ENCODE peak calls at places on chromosomes 7 and 10, in ten cellular contexts. K is activated CD4-positive, CD25-positive, alpha-beta regulatory T cell; V is CD8-positive, alpha-beta memory T cell; N is esophagus squamous epithelium; W is AG04450; J is pons; C is brain microvascular endothelial cell; F is activated T-cell treated with anti-CD3 and anti-CD28 coated beads for 1 hour; Q is GM19239; A is AG08395. B is an unnamed sample.

GRCh38 chr7:20075992-20076813 is 141.0 kb downstream of the MACC1 start:
- DNase-seq in A (no peak), J (no peak), Q (no peak), K (no peak), C (no peak), N (no peak), V (no peak), W (no peak), F (no peak), B (no peak)

GRCh38 chr7:24728503-24729364 is 28.5 kb downstream of the GSDME start:
- DNase-seq in V (no peak), N (no peak), K (no peak), J (no peak), Q (no peak), F (no peak), A (peak; percentile 54), C (peak; percentile 9), W (no peak), B (no peak)

GRCh38 chr10:110340821-110341220 is 36.1 kb upstream of the SMNDC1 start:
- DNase-seq in J (no peak), V (no peak), N (no peak), Q (no peak), K (no peak), F (no peak), A (no peak), C (no peak), W (no peak), B (no peak)

GRCh38 chr7:134473861-134474291 is 15.0 kb upstream of the AKR1B1 start:
- DNase-seq in K (no peak), N (no peak), C (peak; percentile 20), W (no peak), A (peak; percentile 55), J (no peak), F (no peak), Q (no peak), V (no peak), B (no peak)

GRCh38 chr7:31059551-31059950 is 7.4 kb downstream of the ADCYAP1R1 start:
- DNase-seq in F (no peak), A (no peak), V (no peak), W (no peak), Q (no peak), J (no peak), K (no peak), C (no peak), N (no peak), B (no peak)

GRCh38 chr7:55190511-55191160 is 171.8 kb downstream of the EGFR start:
- DNase-seq in C (no peak), K (no peak), Q (no peak), V (no peak), N (no peak), F (no peak), W (no peak), A (no peak), J (no peak), B (no peak)

GRCh38 chr7:74272305-74273038 is 16.7 kb upstream of the CLIP2 start:
- DNase-seq in J (peak; percentile 67), A (peak; percentile 95), F (no peak), Q (peak; percentile 80), N (peak; percentile 42), W (peak; percentile 91), V (no peak), K (no peak), C (peak; percentile 95), B (no peak)

GRCh38 chr7:44727346-44728262 is 21.0 kb upstream of the ZMIZ2 start:
- DNase-seq in N (no peak), V (no peak), C (peak; percentile 87), Q (no peak), W (peak; percentile 34), F (no peak), K (no peak), A (peak; percentile 61), J (no peak), B (no peak)

GRCh38 chr7:18693401-18693800 is 197.9 kb downstream of the HDAC9 start:
- DNase-seq in Q (no peak), F (no peak), N (no peak), A (peak; percentile 76), W (peak; percentile 63), V (no peak), K (no peak), C (peak; percentile 78), J (peak; percentile 36), B (no peak)

GRCh38 chr7:16921644-16922257 is 40.0 kb upstream of the AGR3 start:
- DNase-seq in C (no peak), Q (no peak), J (no peak), N (no peak), F (no peak), A (no peak), V (no peak), W (no peak), K (no peak), B (no peak)

GRCh38 chr7:85887133-85887532 is 700.3 kb upstream of the SEMA3D start:
- DNase-seq in K (no peak), Q (no peak), C (no peak), V (no peak), A (no peak), N (no peak), F (no peak), W (no peak), J (no peak), B (no peak)

GRCh38 chr7:35749548-35749947 is 51.3 kb upstream of the SEPTIN7 start:
- DNase-seq in W (no peak), V (no peak), J (no peak), N (no peak), K (no peak), C (no peak), Q (no peak), F (no peak), A (peak; percentile 63), B (no peak)

GRCh38 chr7:85554294-85554877 is 367.5 kb upstream of the SEMA3D start:
- DNase-seq in J (peak; percentile 79), W (peak; percentile 62), A (peak; percentile 53), F (no peak), K (no peak), V (no peak), N (no peak), C (peak; percentile 73), Q (no peak), B (no peak)

GRCh38 chr10:72414642-72415041 is 59.9 kb upstream of the DNAJB12 start:
- DNase-seq in C (no peak), K (no peak), J (no peak), V (no peak), W (no peak), A (no peak), N (no peak), F (no peak), Q (no peak), B (no peak)

GRCh38 chr7:25260862-25261454 is 32.7 kb upstream of the NPVF start:
- DNase-seq in C (peak; percentile 16), Q (no peak), V (no peak), K (no peak), F (no peak), J (no peak), W (peak; percentile 11), N (no peak), A (peak; percentile 61), B (no peak)

GRCh38 chr10:46268076-46268881 is 18.5 kb upstream of the ANTXRL start:
- DNase-seq in V (peak; percentile 81), W (no peak), A (no peak), K (peak; percentile 50), Q (no peak), F (peak; percentile 38), J (no peak), N (no peak), C (no peak), B (peak; percentile 68)